ENCODE peak calls at places on chromosomes 5 and 9, in six cellular contexts. H is GM23338; Q is astrocyte; B is lung; M is CD8-positive, alpha-beta memory T cell; A is iPS DF 6.9. D is an unnamed sample. For H3K27me3 and H3K36me3, the result is how much of the 10 kb centered on the place peaks cover.

GRCh38 chr5:124747770-124748686 is 1.6 kb upstream of the ZNF608 start:
- DNase-seq in H (no peak), Q (no peak), B (no peak), M (no peak), A (no peak), D (no peak)

GRCh38 chr5:33433303-33434255 is 7.2 kb upstream of the TARS1 start:
- DNase-seq in H (no peak), Q (no peak), B (no peak), M (no peak), A (no peak), D (no peak)

GRCh38 chr5:151348789-151349188 is 1.4 kb upstream of the SLC36A2 start:
- DNase-seq in H (no peak), Q (no peak), B (no peak), M (no peak), A (no peak), D (no peak)

GRCh38 chr9:122406264-122406890 is 35.6 kb downstream of the PTGS1 start:
- DNase-seq in H (no peak), Q (no peak), B (no peak), M (peak), A (no peak), D (no peak)

GRCh38 chr5:172452398-172453205 is 1.7 kb downstream of the SH3PXD2B start:
- DNase-seq in H (no peak), Q (peak), B (no peak), M (no peak), A (no peak), D (peak)

GRCh38 chr5:2569774-2570542 is 181.5 kb downstream of the IRX2 start:
- DNase-seq in H (no peak), Q (no peak), B (no peak), M (no peak), A (no peak), D (no peak)

GRCh38 chr5:168978015-168978414 is 322.9 kb downstream of the SLIT3 start:
- DNase-seq in H (no peak), Q (peak), B (no peak), M (no peak), A (no peak), D (peak)

GRCh38 chr5:39417979-39418378 is 6.8 kb downstream of the DAB2 start:
- DNase-seq in H (no peak), Q (no peak), B (no peak), M (no peak), A (no peak), D (no peak)

GRCh38 chr5:10626473-10627013 is 62.7 kb downstream of the ANKRD33B start:
- DNase-seq in H (no peak), Q (no peak), B (no peak), M (no peak), A (no peak), D (no peak)

GRCh38 chr5:173746050-173746449 is 129.6 kb upstream of the BOD1 start:
- DNase-seq in H (peak), Q (peak), B (no peak), M (no peak), A (no peak), D (no peak)

GRCh38 chr5:74419468-74419867 is 221.1 kb downstream of the ENC1 start:
- DNase-seq in H (no peak), Q (no peak), B (no peak), M (no peak), A (no peak), D (no peak)

GRCh38 chr5:80686757-80687156 is 32.0 kb upstream of the DHFR start:
- DNase-seq in H (peak), Q (peak), B (no peak), M (peak), A (no peak), D (no peak)

GRCh38 chr5:84437673-84438315 is 53.1 kb upstream of the EDIL3 start:
- DNase-seq in H (no peak), Q (peak), B (no peak), M (no peak), A (no peak), D (peak)

GRCh38 chr9:34139477-34140146 is 13.1 kb upstream of the DCAF12 start:
- DNase-seq in H (peak), Q (peak), B (peak), M (no peak), A (no peak), D (peak)

GRCh38 chr9:79383096-79383495 is 188.7 kb upstream of the TLE4 start:
- DNase-seq in H (no peak), Q (no peak), B (no peak), M (no peak), A (no peak), D (no peak)

GRCh38 chr9:122036408-122036807 is 56.7 kb downstream of the TTLL11 start:
- DNase-seq in H (no peak), Q (no peak), B (no peak), M (no peak), A (no peak), D (no peak)

GRCh38 chr5:156934450-156935211 is 28.4 kb downstream of the TIMD4 start:
- DNase-seq in H (peak), Q (no peak), B (no peak), M (peak), A (no peak), D (no peak)

GRCh38 chr5:108461628-108462367 is 79.9 kb upstream of the FBXL17 start:
- DNase-seq in H (no peak), Q (peak), B (no peak), M (no peak), A (no peak), D (no peak)

GRCh38 chr9:127154390-127155191 is 32.2 kb upstream of the ANGPTL2 start:
- DNase-seq in H (no peak), Q (peak), B (peak), M (no peak), A (no peak), D (peak)

GRCh38 chr5:35815089-35815936 is 41.4 kb upstream of the IL7R start:
- DNase-seq in H (peak), Q (no peak), B (no peak), M (no peak), A (peak), D (no peak)

GRCh38 chr9:114989600-114990410 is 59.4 kb upstream of the TNFSF8 start:
- DNase-seq in H (no peak), Q (no peak), B (no peak), M (peak), A (no peak), D (no peak)

GRCh38 chr5:172385661-172386187 is 68.6 kb downstream of the SH3PXD2B start:
- DNase-seq in H (no peak), Q (no peak), B (no peak), M (no peak), A (no peak), D (no peak)

GRCh38 chr9:78044189-78044588 is 12.6 kb upstream of the GNAQ start:
- DNase-seq in H (no peak), Q (no peak), B (no peak), M (no peak), A (no peak), D (no peak)

GRCh38 chr5:151483176-151483575 is 35.8 kb downstream of the SLC36A1 start:
- DNase-seq in H (peak), Q (no peak), B (no peak), M (no peak), A (no peak), D (no peak)

GRCh38 chr5:147688965-147689364 is 93.6 kb downstream of the JAKMIP2 start:
- DNase-seq in H (no peak), Q (peak), B (peak), M (no peak), A (no peak), D (peak)

GRCh38 chr5:128252794-128253193 is 169.2 kb downstream of the SLC12A2 start:
- DNase-seq in H (no peak), Q (peak), B (no peak), M (no peak), A (no peak), D (peak)

GRCh38 chr5:92144824-92145223 is 761.7 kb upstream of the ARRDC3 start:
- DNase-seq in H (no peak), Q (no peak), B (no peak), M (no peak), A (no peak), D (no peak)

GRCh38 chr5:141514330-141515111 is 25.6 kb downstream of the PCDHGC5 start:
- DNase-seq in H (peak), Q (peak), B (no peak), M (no peak), A (no peak), D (peak)

GRCh38 chr5:132812949-132813598 is at the start of gene SOWAHA:
- DNase-seq in H (peak), Q (no peak), B (no peak), M (no peak), A (no peak), D (peak)

GRCh38 chr9:119221281-119221680 is 148.0 kb downstream of the BRINP1 start:
- DNase-seq in H (no peak), Q (no peak), B (no peak), M (no peak), A (no peak), D (no peak)

GRCh38 chr5:51394609-51395008 is 11.4 kb downstream of the ISL1 start:
- DNase-seq in H (peak), Q (no peak), B (no peak), M (no peak), A (no peak), D (no peak)
- H3K27me3 ChIP-seq in H (half or more), Q (half or more), B (under half), M (under half), A (half or more), D (under half)

GRCh38 chr5:17230808-17231525 is 13.5 kb downstream of the BASP1 start:
- DNase-seq in H (no peak), Q (no peak), B (no peak), M (no peak), A (no peak), D (no peak)
- H3K36me3 ChIP-seq in H (under half), Q (under half), B (under half), M (under half), A (under half), D (half or more)

GRCh38 chr5:135576075-135576599 is 2.7 kb downstream of the CXCL14 start:
- DNase-seq in H (peak), Q (peak), B (no peak), M (no peak), A (no peak), D (peak)

GRCh38 chr5:135577421-135577820 is 1.4 kb downstream of the CXCL14 start:
- DNase-seq in H (peak), Q (no peak), B (no peak), M (no peak), A (no peak), D (no peak)

GRCh38 chr5:135571902-135572301 is 6.9 kb downstream of the CXCL14 start:
- DNase-seq in H (no peak), Q (no peak), B (no peak), M (no peak), A (no peak), D (no peak)

GRCh38 chr5:135571210-135571609 is 7.6 kb downstream of the CXCL14 start:
- DNase-seq in H (no peak), Q (no peak), B (no peak), M (no peak), A (no peak), D (no peak)

DNA sequence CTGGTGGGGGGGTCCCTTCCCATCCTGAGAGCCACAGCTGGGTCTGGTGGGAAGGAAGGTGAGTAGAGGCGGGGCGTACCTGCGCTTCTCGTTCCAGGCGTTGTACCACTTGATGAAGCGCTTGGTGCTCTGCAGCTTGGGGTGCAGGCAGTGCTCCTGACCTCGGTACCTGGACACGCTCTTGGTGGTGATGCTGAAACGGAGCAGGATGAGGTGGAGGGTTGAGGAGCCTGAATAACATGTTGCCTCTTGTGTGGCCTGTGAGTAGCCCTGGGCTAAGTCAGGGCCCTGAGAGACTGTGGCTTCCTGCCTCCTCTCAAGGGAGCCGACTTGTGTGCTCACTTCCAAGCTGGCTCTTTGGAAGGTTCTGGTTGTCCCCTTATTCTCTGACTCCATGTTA is 4.3 kb downstream of the CXCL14 start:
- DNase-seq in H (no peak), Q (no peak), B (no peak), M (no peak), A (no peak), D (no peak)
- H3K27me3 ChIP-seq in H (under half), Q (under half), B (under half), M (under half), A (under half), D (under half)

DNA sequence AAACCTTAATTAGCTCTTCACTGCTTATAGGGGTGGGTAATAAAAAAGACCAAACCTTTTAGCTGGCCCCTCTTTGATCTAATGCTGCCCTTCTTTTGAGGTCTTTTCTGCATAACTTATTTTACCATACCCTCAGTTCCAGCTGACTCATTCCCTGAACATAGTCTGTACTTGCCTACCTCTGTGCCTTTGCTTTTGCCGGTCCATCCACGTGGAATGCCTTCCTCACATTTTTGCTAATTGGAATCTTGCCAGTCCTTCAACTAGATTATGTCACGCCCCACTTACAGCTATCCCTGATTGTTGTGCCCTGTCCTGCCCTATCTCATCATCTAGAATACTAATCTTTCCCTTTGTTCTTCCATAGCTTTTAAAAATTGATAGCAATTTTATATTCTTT is 44.2 kb downstream of the FAF2 start:
- DNase-seq in H (no peak), Q (peak), B (no peak), M (no peak), A (no peak), D (no peak)
- H3K36me3 ChIP-seq in H (half or more), Q (under half), B (half or more), M (half or more), A (under half), D (half or more)

GRCh38 chr5:77957081-77957480 is 180.9 kb upstream of the TBCA start:
- DNase-seq in H (no peak), Q (no peak), B (no peak), M (no peak), A (no peak), D (no peak)
- H3K27me3 ChIP-seq in H (half or more), Q (under half), B (under half), M (under half), A (under half), D (under half)

DNA sequence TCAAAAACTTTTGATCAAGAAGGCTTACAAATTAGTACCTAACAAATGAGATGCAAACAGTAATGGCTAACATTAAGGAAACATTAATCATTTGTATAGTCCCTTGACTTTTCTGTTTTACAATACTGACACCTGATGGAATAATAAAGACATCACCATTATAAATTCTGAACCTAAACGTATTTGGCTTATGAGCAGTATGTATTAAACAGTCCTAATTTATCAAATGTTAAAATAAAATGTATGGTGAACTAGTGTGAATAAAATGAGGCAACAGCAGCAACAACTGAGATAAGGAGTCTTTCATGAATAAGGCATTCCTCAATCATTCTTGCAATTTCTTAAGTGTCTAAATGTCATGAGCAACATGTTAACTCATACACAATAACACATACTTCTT is 6.0 kb downstream of the PUM3 start:
- DNase-seq in H (no peak), Q (no peak), B (no peak), M (no peak), A (no peak), D (no peak)
- H3K36me3 ChIP-seq in H (under half), Q (under half), B (under half), M (under half), A (under half), D (under half)

GRCh38 chr5:176628406-176629228 is 1.7 kb downstream of the SNCB start:
- DNase-seq in H (no peak), Q (no peak), B (no peak), M (no peak), A (no peak), D (no peak)
- H3K27me3 ChIP-seq in H (under half), Q (under half), B (under half), M (under half), A (under half), D (under half)

GRCh38 chr5:143374496-143375217 is 28.8 kb downstream of the NR3C1 start:
- DNase-seq in H (no peak), Q (no peak), B (no peak), M (no peak), A (no peak), D (peak)
- H3K36me3 ChIP-seq in H (under half), Q (under half), B (under half), M (under half), A (under half), D (half or more)

GRCh38 chr9:133532937-133533668 is 1.4 kb upstream of the ADAMTSL2 start:
- DNase-seq in H (peak), Q (no peak), B (peak), M (peak), A (no peak), D (peak)

GRCh38 chr9:133529874-133530273 is 4.6 kb upstream of the ADAMTSL2 start:
- DNase-seq in H (no peak), Q (no peak), B (no peak), M (no peak), A (no peak), D (no peak)

GRCh38 chr9:133528887-133529262 is 4.1 kb upstream of the MYMK start:
- DNase-seq in H (no peak), Q (no peak), B (no peak), M (no peak), A (no peak), D (no peak)

GRCh38 chr9:133529457-133529856 is 4.7 kb upstream of the MYMK start:
- DNase-seq in H (no peak), Q (no peak), B (no peak), M (no peak), A (no peak), D (no peak)

DNA sequence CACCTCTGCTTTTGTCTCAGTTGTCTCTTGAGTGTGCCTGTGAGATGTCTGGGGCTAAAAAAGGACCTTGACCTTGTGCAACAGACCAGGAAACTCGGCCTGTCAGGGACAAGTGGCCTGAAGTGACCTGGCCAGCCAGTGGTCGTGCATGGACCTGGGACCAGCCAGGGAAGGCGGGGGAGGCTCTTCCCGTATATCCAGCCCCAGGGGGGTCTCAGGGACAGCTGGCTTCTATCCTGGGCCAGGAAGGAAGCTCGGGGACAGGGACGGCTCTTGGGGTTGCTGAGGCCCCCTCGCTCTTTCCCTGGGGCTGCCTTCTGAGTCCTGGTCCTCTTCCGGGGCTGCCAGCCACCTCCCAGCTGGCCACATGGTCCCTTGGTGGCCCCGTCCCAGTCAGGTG is 3.2 kb upstream of the ADAMTSL2 start:
- DNase-seq in H (no peak), Q (no peak), B (no peak), M (no peak), A (no peak), D (no peak)
- H3K27me3 ChIP-seq in H (under half), Q (under half), B (under half), M (under half), A (under half), D (under half)

DNA sequence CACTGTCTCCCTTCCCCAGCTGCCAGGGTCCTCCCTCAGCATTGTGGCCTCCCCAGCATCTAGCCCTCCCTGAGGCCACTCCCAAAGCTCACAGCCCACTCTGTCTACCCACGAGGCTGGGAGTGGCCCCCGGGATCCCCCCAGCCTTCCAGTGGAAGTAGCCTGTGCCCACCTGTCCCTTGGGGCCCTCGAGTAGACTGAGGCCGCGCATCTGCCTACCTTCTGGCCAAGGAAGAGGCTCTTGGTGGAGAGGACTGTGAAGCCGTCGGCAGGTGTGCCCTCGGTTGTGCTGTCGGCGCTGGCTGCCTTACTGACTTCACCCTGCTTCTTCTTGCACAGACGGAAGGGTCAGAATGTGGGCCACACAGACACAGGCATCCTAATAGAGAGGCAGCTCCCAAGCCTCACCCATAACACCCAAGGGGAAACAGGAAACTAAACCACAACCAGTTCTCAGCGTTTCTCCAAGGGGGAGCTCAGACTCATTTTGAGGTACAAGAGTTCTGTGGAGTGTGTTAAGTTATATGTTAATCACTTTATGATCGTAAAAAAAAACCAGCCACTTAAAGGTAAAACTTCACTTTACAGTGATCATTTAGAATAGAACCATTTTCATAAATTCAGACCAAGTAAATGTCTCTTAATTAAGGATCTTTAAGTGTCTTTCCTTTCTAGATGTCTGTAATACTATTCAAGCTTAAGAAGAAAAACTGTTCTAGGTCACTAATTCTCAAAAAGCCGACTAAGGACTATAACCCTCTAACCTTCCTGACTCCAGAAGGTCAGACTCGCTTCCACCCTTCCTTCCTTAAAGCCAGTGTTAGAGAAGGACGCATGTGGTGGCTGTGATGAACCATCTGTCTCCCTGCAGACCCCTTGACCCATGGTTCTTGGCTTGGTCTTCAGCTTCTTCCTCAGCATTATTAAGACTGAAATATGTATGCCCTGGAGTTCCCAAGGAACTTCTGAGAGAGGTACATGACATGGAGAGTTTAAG is 38.5 kb downstream of the MACROH2A1 start:
- DNase-seq in H (no peak), Q (no peak), B (no peak), M (no peak), A (no peak), D (no peak)
- H3K36me3 ChIP-seq in H (under half), Q (under half), B (under half), M (under half), A (under half), D (half or more)

D was measured in MG63.